ENCODE peak calls at places on chromosomes 3 and 15, in four cellular contexts. B, J, I and P are unnamed samples. For H3K9me3, the result is how much of the 10 kb centered on the place peaks cover.

GRCh38 chr3:126083511-126083912 is 412 bp downstream of the SLC41A3 start:
- DNase-seq in B (no peak), J (no peak), I (peak), P (no peak)

GRCh38 chr3:112776836-112777235 is 69.8 kb downstream of the CD200R1L start:
- DNase-seq in I (no peak), B (no peak), J (no peak), P (no peak)

GRCh38 chr3:155861476-155862183 is 7.4 kb upstream of the SLC33A1 start:
- DNase-seq in I (no peak), B (no peak), J (no peak), P (no peak)

GRCh38 chr3:4841783-4842440 is 137.3 kb upstream of the BHLHE40 start:
- DNase-seq in B (no peak), J (no peak), I (no peak), P (no peak)

GRCh38 chr15:65583701-65584100 is 27.2 kb downstream of the INTS14 start:
- DNase-seq in B (no peak), J (no peak), I (no peak), P (no peak)

GRCh38 chr15:50883903-50884302 is 24.6 kb upstream of the AP4E1 start:
- DNase-seq in B (no peak), J (no peak), I (no peak), P (no peak)

GRCh38 chr3:54773251-54773650 is 154.6 kb downstream of the LRTM1 start:
- DNase-seq in I (no peak), B (no peak), J (no peak), P (no peak)

GRCh38 chr15:48636511-48636910 is 9.0 kb downstream of the FBN1 start:
- DNase-seq in B (no peak), J (no peak), I (no peak), P (no peak)

GRCh38 chr15:65386886-65387285 is 9.1 kb upstream of the IGDCC3 start:
- DNase-seq in B (no peak), J (no peak), I (no peak), P (peak)

GRCh38 chr3:50164056-50164455 is 8.9 kb downstream of the SEMA3F start:
- DNase-seq in I (no peak), J (no peak), B (no peak), P (no peak)

GRCh38 chr15:45441686-45442085 is 63.3 kb upstream of the GATM start:
- DNase-seq in I (no peak), J (no peak), B (no peak), P (no peak)

GRCh38 chr3:72625616-72626337 is 222.5 kb downstream of the SHQ1 start:
- DNase-seq in J (no peak), I (no peak), B (no peak), P (no peak)

GRCh38 chr3:120302361-120302760 is 17.3 kb upstream of the GPR156 start:
- DNase-seq in J (no peak), I (no peak), B (no peak), P (no peak)

GRCh38 chr3:65177879-65178484 is 490.2 kb upstream of the ADAMTS9 start:
- DNase-seq in B (no peak), I (no peak), J (no peak), P (no peak)

GRCh38 chr15:51621917-51622268 is 678 bp downstream of the DMXL2 start:
- DNase-seq in B (no peak), J (no peak), I (peak), P (peak)

GRCh38 chr3:133712017-133712416 is 34.2 kb upstream of the TF start:
- DNase-seq in I (peak), B (no peak), J (no peak), P (no peak)

GRCh38 chr3:84836961-84837360 is 121.8 kb upstream of the CADM2 start:
- DNase-seq in B (no peak), J (no peak), I (no peak), P (no peak)

GRCh38 chr3:39203862-39204261 is 11.5 kb upstream of the XIRP1 start:
- DNase-seq in I (no peak), B (no peak), J (no peak), P (no peak)

GRCh38 chr3:34275811-34276210 is 477.4 kb downstream of the PDCD6IP start:
- DNase-seq in B (no peak), J (no peak), I (no peak), P (no peak)

GRCh38 chr3:30605706-30606300 is 598 bp upstream of the TGFBR2 start:
- DNase-seq in B (no peak), I (no peak), J (no peak), P (no peak)

GRCh38 chr15:33113666-33114483 is 80.6 kb downstream of the FMN1 start:
- DNase-seq in B (no peak), J (no peak), I (no peak), P (no peak)

GRCh38 chr3:114649331-114649730 is 355.5 kb downstream of the TIGIT start:
- DNase-seq in B (no peak), J (no peak), I (no peak), P (no peak)

GRCh38 chr3:186471781-186472180 is 72.4 kb downstream of the CRYGS start:
- DNase-seq in I (no peak), B (no peak), J (no peak), P (no peak)

GRCh38 chr15:58539548-58539947 is 107.8 kb downstream of the LIPC start:
- DNase-seq in I (no peak), B (no peak), J (no peak), P (no peak)

GRCh38 chr15:39781967-39782292 is 711 bp downstream of the FSIP1 start:
- DNase-seq in B (no peak), I (no peak), J (no peak), P (no peak)

GRCh38 chr3:65348596-65348995 is 660.8 kb upstream of the ADAMTS9 start:
- DNase-seq in J (no peak), I (no peak), B (no peak), P (no peak)

GRCh38 chr3:18447720-18448119 is 22.6 kb upstream of the SATB1 start:
- DNase-seq in I (no peak), J (no peak), B (no peak), P (no peak)

GRCh38 chr3:122272889-122273288 is 52.2 kb upstream of the CSTA start:
- DNase-seq in I (no peak), J (no peak), B (no peak), P (no peak)

GRCh38 chr15:51097553-51098330 is 3.0 kb upstream of the TNFAIP8L3 start:
- DNase-seq in I (no peak), J (peak), B (no peak), P (no peak)

GRCh38 chr3:170809975-170810357 is 60.0 kb downstream of the RPL22L1 start:
- DNase-seq in I (no peak), B (no peak), J (no peak), P (no peak)

GRCh38 chr15:38320181-38320580 is 67.5 kb downstream of the SPRED1 start:
- DNase-seq in I (no peak), J (no peak), B (no peak), P (no peak)

GRCh38 chr15:79185199-79185598 is 94.6 kb upstream of the RASGRF1 start:
- DNase-seq in I (no peak), B (no peak), J (peak), P (no peak)

GRCh38 chr3:129441782-129442181 is 1.8 kb downstream of the IFT122 start:
- DNase-seq in I (no peak), J (no peak), B (no peak), P (no peak)

GRCh38 chr15:46452297-46452820 is 817.5 kb downstream of the SQOR start:
- DNase-seq in B (no peak), J (no peak), I (no peak), P (no peak)
- H3K9me3 ChIP-seq in B (under half), J (under half), I (under half), P (under half)

DNA sequence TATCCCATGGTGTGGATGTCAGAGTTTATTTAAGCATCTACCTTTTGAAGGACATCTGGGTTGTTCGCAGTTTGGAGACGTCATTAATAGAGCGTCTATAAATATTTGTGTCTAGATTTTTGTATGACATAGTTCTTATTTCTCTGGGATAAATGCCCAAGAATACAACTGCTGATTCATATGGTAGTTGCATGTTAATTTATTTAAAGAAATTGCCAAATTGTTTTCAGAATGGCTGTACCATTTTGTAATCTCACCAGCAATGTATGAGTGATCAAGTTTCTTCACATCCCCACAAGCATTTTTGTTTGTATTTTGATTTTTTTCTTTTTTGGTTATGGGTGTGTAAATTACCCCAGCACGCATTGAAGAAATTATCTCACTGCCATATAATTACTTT is 656.9 kb downstream of the NTRK3 start:
- DNase-seq in J (no peak), I (no peak), B (no peak), P (no peak)
- H3K9me3 ChIP-seq in J (under half), I (under half), B (under half), P (under half)

GRCh38 chr3:16140116-16140893 is 34.2 kb upstream of the GALNT15 start:
- DNase-seq in I (no peak), J (no peak), B (no peak), P (no peak)
- H3K9me3 ChIP-seq in I (under half), J (under half), B (under half), P (under half)

GRCh38 chr15:25240461-25241021 is 198.3 kb downstream of the UBE3A start:
- DNase-seq in B (no peak), I (peak), J (no peak), P (peak)

GRCh38 chr15:25243800-25244097 is 195.1 kb downstream of the UBE3A start:
- DNase-seq in B (peak), I (peak), J (no peak), P (no peak)

GRCh38 chr15:25241241-25241801 is 197.5 kb downstream of the UBE3A start:
- DNase-seq in I (peak), J (no peak), B (peak), P (no peak)

GRCh38 chr15:25242957-25243799 is 195.6 kb downstream of the UBE3A start:
- DNase-seq in J (no peak), B (peak), I (peak), P (peak)

GRCh38 chr15:25242166-25242879 is 196.5 kb downstream of the UBE3A start:
- DNase-seq in I (no peak), B (peak), J (no peak), P (no peak)
- H3K9me3 ChIP-seq in I (under half), B (under half), J (under half), P (under half)

GRCh38 chr15:26392956-26393355 is 379.9 kb downstream of the GABRB3 start:
- DNase-seq in I (no peak), J (no peak), B (no peak), P (no peak)
- H3K9me3 ChIP-seq in I (under half), J (under half), B (under half), P (under half)

DNA sequence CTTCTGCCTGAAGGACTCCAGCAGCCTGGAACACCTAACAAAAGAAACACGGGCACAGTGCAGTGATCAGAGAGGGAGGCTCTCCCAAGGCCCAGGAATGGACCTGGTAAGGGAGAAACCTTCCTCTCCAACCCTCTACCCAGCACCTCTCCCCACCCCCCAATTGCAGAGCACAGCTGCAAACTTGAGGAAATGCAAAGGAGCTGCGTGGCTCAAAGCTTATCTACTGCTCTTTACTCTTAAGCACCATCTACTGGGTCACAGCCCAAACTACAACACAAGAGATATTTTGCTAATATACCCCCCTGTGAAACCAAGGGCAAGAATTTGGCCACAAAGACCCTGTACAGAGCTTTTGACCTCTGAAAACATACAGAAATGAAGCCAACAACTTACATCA is 328.3 kb downstream of the OXSM start:
- DNase-seq in B (no peak), J (no peak), I (no peak), P (no peak)
- H3K9me3 ChIP-seq in B (under half), J (under half), I (under half), P (under half)

GRCh38 chr3:197564097-197564843 is 8.5 kb upstream of the BDH1 start:
- DNase-seq in J (no peak), B (no peak), I (no peak), P (no peak)

GRCh38 chr3:197558000-197558399 is 2.2 kb upstream of the BDH1 start:
- DNase-seq in I (no peak), J (no peak), B (no peak), P (no peak)

GRCh38 chr3:197559662-197560061 is 3.9 kb upstream of the BDH1 start:
- DNase-seq in I (no peak), B (no peak), J (no peak), P (no peak)

GRCh38 chr3:197562398-197563251 is 6.9 kb upstream of the BDH1 start:
- DNase-seq in B (no peak), J (no peak), I (no peak), P (no peak)

GRCh38 chr3:197561926-197562325 is 6.2 kb upstream of the BDH1 start:
- DNase-seq in B (no peak), J (no peak), I (no peak), P (no peak)
- H3K9me3 ChIP-seq in B (under half), J (under half), I (under half), P (under half)

GRCh38 chr3:175355801-175356335 is 496.7 kb downstream of the NAALADL2 start:
- DNase-seq in B (no peak), I (no peak), J (no peak), P (no peak)
- H3K9me3 ChIP-seq in B (under half), I (under half), J (under half), P (under half)